ENCODE peak calls at places on chromosomes 13 and 19, in eight cellular contexts. C, R, P, N, T, Q, W and B are unnamed samples.

GRCh38 chr13:37148501-37148900 is 43.0 kb upstream of the CSNK1A1L start:
- DNase-seq in T (no peak), P (no peak), Q (no peak), N (no peak), C (peak), R (no peak), W (no peak), B (no peak)

GRCh38 chr19:1977116-1977515 is 36.1 kb downstream of the CSNK1G2 start:
- DNase-seq in W (no peak), N (no peak), R (no peak), T (peak), P (no peak), C (no peak), Q (no peak), B (no peak)

GRCh38 chr13:31982540-31982939 is 49.0 kb upstream of the FRY start:
- DNase-seq in W (no peak), P (peak), N (no peak), C (peak), R (peak), Q (peak), T (no peak), B (peak)

GRCh38 chr13:41457589-41458186 is 338 bp downstream of the RGCC start:
- DNase-seq in Q (no peak), C (peak), P (no peak), R (no peak), T (peak), N (peak), W (no peak), B (no peak)

GRCh38 chr19:45771331-45771933 is 2.4 kb upstream of the SIX5 start:
- DNase-seq in N (peak), T (no peak), R (no peak), W (no peak), P (no peak), C (no peak), Q (no peak), B (no peak)

GRCh38 chr19:41586064-41586463 is 10.1 kb downstream of the CEACAM21 start:
- DNase-seq in T (no peak), W (no peak), Q (no peak), P (no peak), R (no peak), N (no peak), C (no peak), B (no peak)

GRCh38 chr13:33775339-33776108 is 42.4 kb upstream of the RFC3 start:
- DNase-seq in P (no peak), N (peak), Q (no peak), T (no peak), C (no peak), W (no peak), R (no peak), B (no peak)

GRCh38 chr19:51514866-51515481 is 13.4 kb upstream of the SIGLEC12 start:
- DNase-seq in W (peak), C (peak), R (peak), T (peak), Q (peak), P (peak), N (peak), B (peak)

GRCh38 chr13:43363156-43363918 is 340.0 kb downstream of the DNAJC15 start:
- DNase-seq in Q (no peak), T (no peak), P (no peak), R (no peak), N (no peak), W (no peak), C (no peak), B (no peak)

GRCh38 chr13:60112771-60113170 is 51.0 kb downstream of the DIAPH3 start:
- DNase-seq in T (no peak), W (no peak), C (no peak), N (no peak), P (no peak), R (no peak), Q (no peak), B (no peak)

GRCh38 chr19:29702161-29702957 is 12.7 kb downstream of the C19orf12 start:
- DNase-seq in P (no peak), R (no peak), W (no peak), C (no peak), T (no peak), Q (no peak), N (no peak), B (no peak)

GRCh38 chr19:48321372-48321621 is 4.1 kb upstream of the EMP3 start:
- DNase-seq in R (peak), C (peak), T (peak), N (peak), Q (peak), P (no peak), W (no peak), B (peak)

GRCh38 chr13:62003452-62003851 is 587.8 kb upstream of the PCDH20 start:
- DNase-seq in R (no peak), N (no peak), T (no peak), Q (no peak), C (no peak), W (no peak), P (no peak), B (no peak)

GRCh38 chr19:18608805-18609716 is 2.5 kb upstream of the CRLF1 start:
- DNase-seq in R (no peak), N (no peak), W (no peak), Q (no peak), P (no peak), T (no peak), C (peak), B (no peak)

GRCh38 chr19:49347835-49348234 is 12.6 kb downstream of the CD37 start:
- DNase-seq in C (peak), R (peak), N (peak), W (no peak), P (peak), T (peak), Q (peak), B (no peak)

GRCh38 chr19:18538115-18538514 is 5.3 kb downstream of the FKBP8 start:
- DNase-seq in T (no peak), Q (no peak), N (no peak), R (no peak), P (no peak), C (no peak), W (no peak), B (no peak)

GRCh38 chr19:40802300-40803169 is 3.5 kb downstream of the EGLN2 start:
- DNase-seq in P (no peak), W (no peak), N (no peak), C (peak), T (peak), Q (no peak), R (no peak), B (no peak)

GRCh38 chr13:27919934-27920676 is at the start of gene PDX1:
- DNase-seq in W (no peak), N (peak), R (no peak), Q (no peak), C (peak), P (no peak), T (no peak), B (no peak)

GRCh38 chr19:13155472-13156284 is 5.5 kb downstream of the IER2 start:
- DNase-seq in P (peak), N (peak), C (peak), W (no peak), T (peak), Q (no peak), R (peak), B (peak)

GRCh38 chr19:8396563-8397203 is 6.5 kb downstream of the RAB11B start:
- DNase-seq in Q (no peak), T (peak), R (peak), N (peak), W (peak), P (peak), C (peak), B (peak)

GRCh38 chr19:35379992-35380391 is 9.1 kb downstream of the GPR42 start:
- DNase-seq in R (no peak), T (no peak), C (no peak), W (no peak), N (no peak), P (peak), Q (no peak), B (no peak)

GRCh38 chr19:32908641-32909190 is 39.1 kb upstream of the SLC7A9 start:
- DNase-seq in C (no peak), N (no peak), P (no peak), Q (no peak), T (no peak), W (no peak), R (no peak), B (no peak)

GRCh38 chr19:31838163-31838798 is 489.0 kb upstream of the TSHZ3 start:
- DNase-seq in T (no peak), P (no peak), N (no peak), C (no peak), W (no peak), Q (no peak), R (no peak), B (no peak)

GRCh38 chr13:56247692-56248091 is 893.0 kb upstream of the PRR20A start:
- DNase-seq in R (no peak), P (no peak), Q (no peak), W (no peak), N (no peak), C (no peak), T (no peak), B (no peak)

GRCh38 chr13:98918771-98919170 is 59.1 kb downstream of the DOCK9 start:
- DNase-seq in N (no peak), C (no peak), P (no peak), R (no peak), W (no peak), T (no peak), Q (no peak), B (no peak)

DNA sequence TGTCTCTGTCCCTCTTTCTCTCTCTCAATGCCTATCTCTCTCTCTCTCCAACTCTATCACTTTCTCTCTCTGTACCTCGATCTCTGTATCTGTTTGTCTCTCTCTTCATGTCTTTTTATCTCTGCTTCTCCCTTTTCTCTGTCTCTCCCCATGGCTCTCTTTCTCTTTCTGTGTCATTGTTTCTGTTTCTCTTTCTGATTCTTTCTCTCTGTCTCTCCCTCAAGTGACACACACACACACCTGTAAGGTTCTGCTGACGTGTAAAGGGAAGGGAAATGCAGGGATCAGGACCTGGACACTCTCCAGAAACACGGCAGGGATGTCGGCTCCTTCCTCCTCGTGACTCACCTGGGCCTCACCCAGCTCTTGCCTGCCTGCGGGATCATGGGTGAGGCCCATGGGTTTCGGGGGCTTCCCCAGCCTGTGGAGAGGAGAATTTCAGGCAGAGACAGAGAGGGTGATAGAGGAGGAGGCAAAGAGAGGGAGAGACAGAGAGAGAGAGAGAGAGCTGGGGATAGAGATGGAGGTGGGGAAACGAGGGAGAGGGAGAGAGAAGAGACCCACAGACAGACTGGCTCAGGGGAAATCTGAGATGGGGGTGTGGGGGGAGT is 5.4 kb upstream of the PLAUR start:
- DNase-seq in R (peak), T (no peak), W (peak), N (peak), P (no peak), Q (peak), C (no peak), B (no peak)
- H3K27ac ChIP-seq in R (peak), T (no peak), W (no peak), N (no peak), P (no peak), Q (peak), C (no peak), B (peak)

DNA sequence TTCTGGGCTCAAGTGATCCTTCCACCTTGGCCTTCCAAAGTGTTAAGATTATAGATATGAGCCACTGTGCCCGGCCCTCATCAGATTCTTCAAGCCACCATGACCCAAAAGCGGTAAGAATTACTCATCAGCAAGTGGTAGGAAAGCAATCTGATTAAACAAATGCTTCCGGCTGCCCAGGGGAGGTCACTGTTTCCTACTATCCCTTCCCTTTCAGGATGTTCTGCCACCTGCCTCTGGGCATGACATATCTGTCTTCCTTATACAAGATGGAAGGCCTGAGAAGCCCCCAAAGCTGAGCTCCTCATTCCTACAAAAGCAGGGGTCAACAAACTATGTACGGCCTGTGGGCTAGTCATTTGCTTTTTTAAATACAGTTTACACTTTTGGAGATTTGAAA is 6.9 kb downstream of the ABHD8 start:
- DNase-seq in T (no peak), R (peak), C (peak), W (peak), P (no peak), Q (no peak), N (no peak), B (no peak)
- TF ChIP-seq REST in T (no peak), R (no peak), C (no peak), W (no peak), P (no peak), Q (no peak), N (no peak), B (no peak)

DNA sequence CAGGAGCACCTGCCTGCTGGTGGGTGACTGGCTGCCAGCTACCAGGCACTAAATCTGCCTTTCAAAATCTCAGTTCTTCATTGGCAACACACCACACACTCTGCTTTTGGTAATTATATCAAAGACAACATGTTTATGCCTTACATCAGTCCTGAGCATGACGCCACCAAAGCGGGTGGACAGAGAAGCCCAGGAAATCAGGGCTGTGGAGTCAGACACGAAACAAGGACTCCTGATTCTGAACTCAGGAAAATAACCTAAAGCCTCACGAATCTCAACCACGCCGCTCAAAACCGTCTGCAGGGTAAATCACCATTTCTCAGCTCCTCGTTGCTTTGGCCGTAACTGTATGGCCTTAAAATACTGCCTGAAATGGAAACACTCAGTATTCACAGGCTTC is 105.2 kb upstream of the SOX1 start:
- DNase-seq in W (no peak), T (no peak), P (no peak), Q (no peak), N (no peak), R (no peak), C (no peak), B (no peak)
- H3K27ac ChIP-seq in W (no peak), T (no peak), P (no peak), Q (no peak), N (no peak), R (no peak), C (no peak), B (no peak)

GRCh38 chr13:48531416-48532145 is 1.3 kb downstream of the RCBTB2 start:
- DNase-seq in C (no peak), P (peak), N (no peak), Q (no peak), T (no peak), R (no peak), W (no peak), B (no peak)

GRCh38 chr13:48533986-48534600 is 1.2 kb upstream of the RCBTB2 start:
- DNase-seq in C (no peak), P (no peak), N (no peak), R (no peak), T (no peak), W (no peak), Q (no peak), B (peak)

GRCh38 chr13:48533207-48533499 is 273 bp upstream of the RCBTB2 start:
- DNase-seq in C (no peak), R (no peak), T (no peak), Q (no peak), W (no peak), N (no peak), P (no peak), B (no peak)

GRCh38 chr13:48532146-48532472 is 771 bp downstream of the RCBTB2 start:
- DNase-seq in W (no peak), R (no peak), C (no peak), N (no peak), T (no peak), P (no peak), Q (no peak), B (no peak)

GRCh38 chr13:48532473-48533206 is at the start of gene RCBTB2:
- DNase-seq in C (peak), R (peak), T (peak), W (peak), P (peak), Q (peak), N (peak), B (peak)
- TF ChIP-seq REST in C (no peak), R (no peak), T (no peak), W (no peak), P (no peak), Q (no peak), N (no peak), B (no peak)

DNA sequence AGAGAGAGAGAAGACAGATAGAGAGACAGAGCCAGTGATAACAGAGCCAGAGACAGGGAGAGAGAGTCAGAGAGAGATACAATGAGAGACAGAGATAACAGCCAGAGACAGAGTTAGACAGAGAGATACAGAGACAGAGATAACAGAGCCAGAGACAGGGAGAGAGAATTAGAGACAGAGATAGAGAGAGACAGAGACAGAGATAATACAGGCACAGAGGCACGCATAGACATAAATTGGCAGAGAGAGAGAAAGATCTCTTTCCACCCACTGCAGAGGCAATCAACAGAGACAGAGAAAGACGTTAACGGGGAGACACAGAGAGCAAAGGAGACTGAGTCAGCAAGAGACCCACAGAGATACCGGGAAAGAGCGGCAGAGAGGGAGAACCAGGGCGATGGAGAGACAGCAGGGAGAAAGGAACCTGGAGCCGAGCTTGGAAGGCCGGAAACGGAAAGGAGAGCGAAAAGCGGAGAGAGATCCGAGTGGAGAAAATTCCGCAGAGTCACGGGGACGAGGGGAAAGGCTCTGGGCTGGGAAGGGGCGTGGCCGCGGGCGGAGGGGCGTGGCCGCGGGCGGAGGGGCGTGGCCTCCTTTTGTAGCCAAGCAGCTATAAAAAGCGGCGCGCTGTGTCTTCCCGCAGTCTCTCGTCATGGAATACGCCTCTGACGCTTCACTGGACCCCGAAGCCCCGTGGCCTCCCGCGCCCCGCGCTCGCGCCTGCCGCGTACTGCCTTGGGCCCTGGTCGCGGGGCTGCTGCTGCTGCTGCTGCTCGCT is at the start of gene TNFSF9:
- DNase-seq in P (peak), N (peak), R (peak), T (peak), Q (peak), C (peak), W (no peak), B (peak)
- H3K27ac ChIP-seq in P (peak), N (no peak), R (peak), T (peak), Q (peak), C (no peak), W (peak), B (peak)

GRCh38 chr13:51315658-51316057 is 23.8 kb upstream of the SERPINE3 start:
- DNase-seq in P (no peak), Q (no peak), C (no peak), R (no peak), N (no peak), T (no peak), W (no peak), B (no peak)
- TF ChIP-seq REST in P (no peak), Q (no peak), C (no peak), R (no peak), N (no peak), T (no peak), W (no peak), B (no peak)

GRCh38 chr19:310781-311496 is 19.7 kb upstream of the PLPP2 start:
- DNase-seq in C (peak), N (no peak), W (no peak), R (no peak), Q (no peak), P (no peak), T (no peak), B (no peak)

GRCh38 chr19:313169-313987 is 22.2 kb upstream of the PLPP2 start:
- DNase-seq in P (no peak), N (no peak), Q (no peak), R (no peak), C (no peak), W (no peak), T (no peak), B (no peak)

GRCh38 chr19:313988-314815 is 23.0 kb upstream of the PLPP2 start:
- DNase-seq in W (no peak), N (no peak), Q (no peak), T (no peak), C (no peak), R (no peak), P (no peak), B (no peak)

GRCh38 chr19:310141-310651 is 19.0 kb upstream of the PLPP2 start:
- DNase-seq in Q (no peak), W (no peak), T (no peak), N (peak), P (no peak), C (peak), R (no peak), B (no peak)

DNA sequence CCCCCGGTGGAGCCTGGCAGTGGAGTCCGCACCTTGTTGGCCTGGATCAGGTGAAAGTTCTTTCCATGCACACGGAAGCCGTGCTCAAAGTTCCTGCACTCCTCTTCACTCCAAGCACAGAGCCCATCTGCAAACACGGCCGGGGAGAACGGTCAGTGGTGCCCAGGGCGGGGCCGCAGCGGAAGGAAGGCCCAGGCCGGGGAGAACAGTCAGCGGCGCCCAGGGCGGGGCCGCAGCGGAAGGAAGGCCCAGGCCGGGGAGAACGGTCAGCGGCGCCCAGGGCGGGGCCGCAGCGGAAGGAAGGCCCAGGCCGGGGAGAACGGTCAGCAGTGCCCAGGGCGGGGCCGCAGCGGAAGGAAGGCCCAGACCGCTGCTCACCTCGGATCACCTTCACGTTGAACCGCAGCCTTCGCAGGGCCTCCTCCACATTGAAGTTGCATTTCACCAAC is 20.6 kb upstream of the PLPP2 start:
- DNase-seq in P (no peak), Q (no peak), R (no peak), T (no peak), C (no peak), N (no peak), W (no peak), B (no peak)
- H3K27ac ChIP-seq in P (no peak), Q (no peak), R (no peak), T (no peak), C (no peak), N (no peak), W (no peak), B (no peak)